ENCODE peak calls at places on chromosomes 12 and 14, in four cellular contexts. Q, K, F and B are unnamed samples.
A peak's percentile ranks its signal among the peaks of the same experiment; 100 is the strongest.

GRCh38 chr14:24098927-24099813 is 5.1 kb downstream of the PCK2 start:
- DNase-seq in Q (no peak), K (no peak), F (no peak), B (peak; percentile 32)

GRCh38 chr14:102819790-102820330 is 42.6 kb downstream of the TRAF3 start:
- DNase-seq in Q (no peak), K (no peak), F (no peak), B (no peak)

GRCh38 chr14:54348001-54348611 is 48.7 kb upstream of the CDKN3 start:
- DNase-seq in Q (no peak), K (peak; percentile 59), F (peak; percentile 17), B (no peak)

GRCh38 chr14:20998674-20999366 is at the start of gene SLC39A2:
- DNase-seq in Q (no peak), K (peak; percentile 70), F (peak; percentile 88), B (peak; percentile 69)

GRCh38 chr12:39875721-39876120 is 230.2 kb downstream of the SLC2A13 start:
- DNase-seq in Q (no peak), K (no peak), F (no peak), B (no peak)

GRCh38 chr14:93008381-93008780 is 85.4 kb downstream of the CHGA start:
- DNase-seq in Q (no peak), K (peak; percentile 77), F (no peak), B (no peak)

GRCh38 chr14:51533877-51534553 is 117.7 kb upstream of the FRMD6 start:
- DNase-seq in Q (no peak), K (no peak), F (no peak), B (no peak)

GRCh38 chr14:102209224-102209966 is 69.7 kb downstream of the WDR20 start:
- DNase-seq in Q (no peak), K (peak; percentile 20), F (no peak), B (no peak)

GRCh38 chr14:33996450-33996849 is 45.6 kb upstream of the EGLN3 start:
- DNase-seq in Q (no peak), K (no peak), F (no peak), B (no peak)

GRCh38 chr14:94867931-94868597 is 98.2 kb upstream of the GSC start:
- DNase-seq in Q (no peak), K (no peak), F (no peak), B (no peak)

GRCh38 chr14:87049886-87050820 is 942.8 kb downstream of the GALC start:
- DNase-seq in Q (no peak), K (peak; percentile 45), F (no peak), B (no peak)

GRCh38 chr12:26271889-26272492 is 76.6 kb downstream of the SSPN start:
- DNase-seq in Q (no peak), K (peak; percentile 86), F (no peak), B (peak; percentile 82)

GRCh38 chr12:108305520-108305919 is 33.6 kb downstream of the CMKLR1 start:
- DNase-seq in Q (no peak), K (peak; percentile 84), F (peak; percentile 93), B (peak; percentile 87)